ENCODE peak calls at places on chromosomes 1 and 21, in ten cellular contexts. One of them, this sample, is unnamed.

GRCh38 chr1:167928457-167928852 is 8.0 kb upstream of the DCAF6 start:
- DNase-seq in cardiac fibroblast: no peak
- DNase-seq in GM18507: no peak
- DNase-seq in stimulated activated CD8-positive, alpha-beta memory T cell treated with anti-CD3 and anti-CD28 coated beads, Interleukin-15, amount 100 ng/mL, for 4 hours: no peak
- DNase-seq in DMS153: no peak
- DNase-seq in GDM1: no peak
- DNase-seq in fibroblast of the conjunctiva: no peak
- DNase-seq in AG04450: no peak
- DNase-seq in naive B cell: no peak
- DNase-seq in fibroblast of mammary gland: no peak
- DNase-seq in this sample: no peak

GRCh38 chr21:25614441-25614840 is 7.2 kb upstream of the MRPL39 start:
- DNase-seq in GDM1: no peak
- DNase-seq in naive B cell: no peak
- DNase-seq in fibroblast of mammary gland: no peak
- DNase-seq in fibroblast of the conjunctiva: no peak
- DNase-seq in GM18507: no peak
- DNase-seq in cardiac fibroblast: no peak
- DNase-seq in DMS153: no peak
- DNase-seq in AG04450: no peak
- DNase-seq in stimulated activated CD8-positive, alpha-beta memory T cell treated with anti-CD3 and anti-CD28 coated beads, Interleukin-15, amount 100 ng/mL, for 4 hours: no peak
- DNase-seq in this sample: no peak

GRCh38 chr1:30923597-30923996 is 15.0 kb upstream of the SDC3 start:
- DNase-seq in fibroblast of the conjunctiva: no peak
- DNase-seq in stimulated activated CD8-positive, alpha-beta memory T cell treated with anti-CD3 and anti-CD28 coated beads, Interleukin-15, amount 100 ng/mL, for 4 hours: no peak
- DNase-seq in naive B cell: no peak
- DNase-seq in AG04450: no peak
- DNase-seq in fibroblast of mammary gland: no peak
- DNase-seq in GDM1: no peak
- DNase-seq in GM18507: no peak
- DNase-seq in cardiac fibroblast: no peak
- DNase-seq in DMS153: no peak
- DNase-seq in this sample: no peak

GRCh38 chr1:53327183-53327941 is 508 bp downstream of the LRP8 start:
- DNase-seq in naive B cell: peak
- DNase-seq in GM18507: no peak
- DNase-seq in DMS153: no peak
- DNase-seq in AG04450: no peak
- DNase-seq in fibroblast of the conjunctiva: no peak
- DNase-seq in fibroblast of mammary gland: peak
- DNase-seq in stimulated activated CD8-positive, alpha-beta memory T cell treated with anti-CD3 and anti-CD28 coated beads, Interleukin-15, amount 100 ng/mL, for 4 hours: peak
- DNase-seq in cardiac fibroblast: peak
- DNase-seq in GDM1: no peak
- DNase-seq in this sample: no peak

GRCh38 chr1:230540416-230540815 is 101.9 kb upstream of the COG2 start:
- DNase-seq in GDM1: no peak
- DNase-seq in GM18507: no peak
- DNase-seq in naive B cell: no peak
- DNase-seq in cardiac fibroblast: no peak
- DNase-seq in stimulated activated CD8-positive, alpha-beta memory T cell treated with anti-CD3 and anti-CD28 coated beads, Interleukin-15, amount 100 ng/mL, for 4 hours: no peak
- DNase-seq in fibroblast of mammary gland: no peak
- DNase-seq in DMS153: no peak
- DNase-seq in fibroblast of the conjunctiva: no peak
- DNase-seq in AG04450: no peak
- DNase-seq in this sample: no peak

GRCh38 chr1:241957692-241958494 is at the start of gene BECN2:
- DNase-seq in stimulated activated CD8-positive, alpha-beta memory T cell treated with anti-CD3 and anti-CD28 coated beads, Interleukin-15, amount 100 ng/mL, for 4 hours: no peak
- DNase-seq in GM18507: no peak
- DNase-seq in cardiac fibroblast: no peak
- DNase-seq in AG04450: no peak
- DNase-seq in GDM1: no peak
- DNase-seq in fibroblast of the conjunctiva: no peak
- DNase-seq in fibroblast of mammary gland: no peak
- DNase-seq in DMS153: no peak
- DNase-seq in naive B cell: no peak
- DNase-seq in this sample: no peak

GRCh38 chr1:223785808-223786207 is 59.9 kb downstream of the TP53BP2 start:
- DNase-seq in cardiac fibroblast: no peak
- DNase-seq in stimulated activated CD8-positive, alpha-beta memory T cell treated with anti-CD3 and anti-CD28 coated beads, Interleukin-15, amount 100 ng/mL, for 4 hours: no peak
- DNase-seq in GM18507: no peak
- DNase-seq in DMS153: no peak
- DNase-seq in fibroblast of the conjunctiva: no peak
- DNase-seq in AG04450: no peak
- DNase-seq in fibroblast of mammary gland: no peak
- DNase-seq in naive B cell: no peak
- DNase-seq in GDM1: no peak
- DNase-seq in this sample: no peak

GRCh38 chr1:17109897-17110554 is 9.2 kb downstream of the PADI2 start:
- DNase-seq in AG04450: no peak
- DNase-seq in fibroblast of mammary gland: no peak
- DNase-seq in DMS153: no peak
- DNase-seq in GDM1: no peak
- DNase-seq in naive B cell: no peak
- DNase-seq in fibroblast of the conjunctiva: no peak
- DNase-seq in stimulated activated CD8-positive, alpha-beta memory T cell treated with anti-CD3 and anti-CD28 coated beads, Interleukin-15, amount 100 ng/mL, for 4 hours: no peak
- DNase-seq in GM18507: no peak
- DNase-seq in cardiac fibroblast: no peak
- DNase-seq in this sample: no peak

GRCh38 chr1:184633785-184634184 is 120.9 kb downstream of the EDEM3 start:
- DNase-seq in AG04450: no peak
- DNase-seq in cardiac fibroblast: no peak
- DNase-seq in fibroblast of the conjunctiva: no peak
- DNase-seq in DMS153: no peak
- DNase-seq in GDM1: no peak
- DNase-seq in naive B cell: no peak
- DNase-seq in stimulated activated CD8-positive, alpha-beta memory T cell treated with anti-CD3 and anti-CD28 coated beads, Interleukin-15, amount 100 ng/mL, for 4 hours: no peak
- DNase-seq in fibroblast of mammary gland: no peak
- DNase-seq in GM18507: no peak
- DNase-seq in this sample: no peak

GRCh38 chr1:230778916-230779590 is 31.9 kb downstream of the CAPN9 start:
- DNase-seq in naive B cell: no peak
- DNase-seq in cardiac fibroblast: peak
- DNase-seq in stimulated activated CD8-positive, alpha-beta memory T cell treated with anti-CD3 and anti-CD28 coated beads, Interleukin-15, amount 100 ng/mL, for 4 hours: no peak
- DNase-seq in fibroblast of mammary gland: peak
- DNase-seq in AG04450: no peak
- DNase-seq in GDM1: no peak
- DNase-seq in GM18507: no peak
- DNase-seq in DMS153: no peak
- DNase-seq in fibroblast of the conjunctiva: no peak
- DNase-seq in this sample: no peak

GRCh38 chr1:24762133-24762676 is 17.0 kb downstream of the CLIC4 start:
- DNase-seq in fibroblast of the conjunctiva: no peak
- DNase-seq in GDM1: no peak
- DNase-seq in stimulated activated CD8-positive, alpha-beta memory T cell treated with anti-CD3 and anti-CD28 coated beads, Interleukin-15, amount 100 ng/mL, for 4 hours: no peak
- DNase-seq in fibroblast of mammary gland: peak
- DNase-seq in cardiac fibroblast: no peak
- DNase-seq in DMS153: no peak
- DNase-seq in GM18507: no peak
- DNase-seq in naive B cell: no peak
- DNase-seq in AG04450: no peak
- DNase-seq in this sample: no peak

GRCh38 chr1:36458910-36459309 is 5.3 kb downstream of the MRPS15 start:
- DNase-seq in DMS153: no peak
- DNase-seq in GM18507: no peak
- DNase-seq in cardiac fibroblast: no peak
- DNase-seq in fibroblast of mammary gland: no peak
- DNase-seq in AG04450: no peak
- DNase-seq in GDM1: peak
- DNase-seq in naive B cell: no peak
- DNase-seq in stimulated activated CD8-positive, alpha-beta memory T cell treated with anti-CD3 and anti-CD28 coated beads, Interleukin-15, amount 100 ng/mL, for 4 hours: no peak
- DNase-seq in fibroblast of the conjunctiva: no peak
- DNase-seq in this sample: no peak

GRCh38 chr1:84704872-84705426 is 14.7 kb upstream of the SSX2IP start:
- DNase-seq in naive B cell: peak
- DNase-seq in DMS153: no peak
- DNase-seq in cardiac fibroblast: no peak
- DNase-seq in GM18507: no peak
- DNase-seq in GDM1: no peak
- DNase-seq in fibroblast of mammary gland: no peak
- DNase-seq in fibroblast of the conjunctiva: no peak
- DNase-seq in AG04450: no peak
- DNase-seq in stimulated activated CD8-positive, alpha-beta memory T cell treated with anti-CD3 and anti-CD28 coated beads, Interleukin-15, amount 100 ng/mL, for 4 hours: no peak
- DNase-seq in this sample: no peak

GRCh38 chr1:210700083-210700482 is 371.4 kb downstream of the HHAT start:
- DNase-seq in naive B cell: no peak
- DNase-seq in cardiac fibroblast: no peak
- DNase-seq in stimulated activated CD8-positive, alpha-beta memory T cell treated with anti-CD3 and anti-CD28 coated beads, Interleukin-15, amount 100 ng/mL, for 4 hours: no peak
- DNase-seq in fibroblast of mammary gland: no peak
- DNase-seq in fibroblast of the conjunctiva: no peak
- DNase-seq in AG04450: no peak
- DNase-seq in GM18507: no peak
- DNase-seq in GDM1: no peak
- DNase-seq in DMS153: no peak
- DNase-seq in this sample: no peak

GRCh38 chr1:171344473-171344820 is 30.5 kb downstream of the FMO4 start:
- DNase-seq in cardiac fibroblast: peak
- DNase-seq in DMS153: no peak
- DNase-seq in naive B cell: no peak
- DNase-seq in GM18507: no peak
- DNase-seq in AG04450: no peak
- DNase-seq in fibroblast of mammary gland: peak
- DNase-seq in GDM1: no peak
- DNase-seq in stimulated activated CD8-positive, alpha-beta memory T cell treated with anti-CD3 and anti-CD28 coated beads, Interleukin-15, amount 100 ng/mL, for 4 hours: no peak
- DNase-seq in fibroblast of the conjunctiva: no peak
- DNase-seq in this sample: no peak

GRCh38 chr1:175035860-175036259 is 12.6 kb upstream of the MRPS14 start:
- DNase-seq in fibroblast of mammary gland: peak
- DNase-seq in GDM1: no peak
- DNase-seq in fibroblast of the conjunctiva: no peak
- DNase-seq in stimulated activated CD8-positive, alpha-beta memory T cell treated with anti-CD3 and anti-CD28 coated beads, Interleukin-15, amount 100 ng/mL, for 4 hours: no peak
- DNase-seq in naive B cell: no peak
- DNase-seq in DMS153: no peak
- DNase-seq in AG04450: no peak
- DNase-seq in GM18507: no peak
- DNase-seq in cardiac fibroblast: no peak
- DNase-seq in this sample: no peak

GRCh38 chr1:152517237-152517811 is 3.0 kb downstream of the CRCT1 start:
- DNase-seq in DMS153: no peak
- DNase-seq in AG04450: no peak
- DNase-seq in fibroblast of the conjunctiva: no peak
- DNase-seq in cardiac fibroblast: no peak
- DNase-seq in stimulated activated CD8-positive, alpha-beta memory T cell treated with anti-CD3 and anti-CD28 coated beads, Interleukin-15, amount 100 ng/mL, for 4 hours: no peak
- DNase-seq in GDM1: no peak
- DNase-seq in naive B cell: no peak
- DNase-seq in fibroblast of mammary gland: peak
- DNase-seq in GM18507: no peak
- DNase-seq in this sample: no peak

GRCh38 chr1:82449671-82450070 is 648.9 kb downstream of the ADGRL2 start:
- DNase-seq in fibroblast of the conjunctiva: no peak
- DNase-seq in GM18507: no peak
- DNase-seq in fibroblast of mammary gland: no peak
- DNase-seq in stimulated activated CD8-positive, alpha-beta memory T cell treated with anti-CD3 and anti-CD28 coated beads, Interleukin-15, amount 100 ng/mL, for 4 hours: no peak
- DNase-seq in cardiac fibroblast: no peak
- DNase-seq in DMS153: no peak
- DNase-seq in GDM1: no peak
- DNase-seq in AG04450: no peak
- DNase-seq in naive B cell: no peak
- DNase-seq in this sample: no peak

GRCh38 chr1:242467556-242468145 is 56.8 kb downstream of the PLD5 start:
- DNase-seq in GM18507: peak
- DNase-seq in stimulated activated CD8-positive, alpha-beta memory T cell treated with anti-CD3 and anti-CD28 coated beads, Interleukin-15, amount 100 ng/mL, for 4 hours: no peak
- DNase-seq in AG04450: no peak
- DNase-seq in naive B cell: peak
- DNase-seq in cardiac fibroblast: peak
- DNase-seq in DMS153: peak
- DNase-seq in fibroblast of the conjunctiva: peak
- DNase-seq in GDM1: no peak
- DNase-seq in fibroblast of mammary gland: peak
- DNase-seq in this sample: no peak

GRCh38 chr1:184635347-184636155 is 119.1 kb downstream of the EDEM3 start:
- DNase-seq in stimulated activated CD8-positive, alpha-beta memory T cell treated with anti-CD3 and anti-CD28 coated beads, Interleukin-15, amount 100 ng/mL, for 4 hours: no peak
- DNase-seq in AG04450: no peak
- DNase-seq in fibroblast of mammary gland: peak
- DNase-seq in DMS153: no peak
- DNase-seq in GM18507: no peak
- DNase-seq in cardiac fibroblast: no peak
- DNase-seq in fibroblast of the conjunctiva: no peak
- DNase-seq in GDM1: peak
- DNase-seq in naive B cell: no peak
- DNase-seq in this sample: no peak

GRCh38 chr21:29181799-29182470 is 51.5 kb downstream of the MAP3K7CL start:
- DNase-seq in GDM1: no peak
- DNase-seq in fibroblast of the conjunctiva: peak
- DNase-seq in GM18507: no peak
- DNase-seq in AG04450: peak
- DNase-seq in DMS153: no peak
- DNase-seq in stimulated activated CD8-positive, alpha-beta memory T cell treated with anti-CD3 and anti-CD28 coated beads, Interleukin-15, amount 100 ng/mL, for 4 hours: no peak
- DNase-seq in cardiac fibroblast: peak
- DNase-seq in fibroblast of mammary gland: peak
- DNase-seq in naive B cell: no peak
- DNase-seq in this sample: no peak

This sample was measured in cortex of kidney.